ENCODE peak calls at places on chromosomes 2 and 18, in six cellular contexts. One of them, this sample, is unnamed.

GRCh38 chr18:13914170-13914569 is 1.2 kb downstream of the MC2R start:
- DNase-seq in hypothalamus: no peak
- DNase-seq in stimulated activated CD8-positive, alpha-beta memory T cell treated with anti-CD3 and anti-CD28 coated beads, Interleukin-4, amount 100 ng/mL, for 1 hour: no peak
- DNase-seq in SK-N-DZ: no peak
- DNase-seq in mesothelial cell of epicardium: no peak
- DNase-seq in GM23338: no peak
- DNase-seq in this sample: no peak

GRCh38 chr2:239467956-239468490 is 67.2 kb upstream of the HDAC4 start:
- DNase-seq in stimulated activated CD8-positive, alpha-beta memory T cell treated with anti-CD3 and anti-CD28 coated beads, Interleukin-4, amount 100 ng/mL, for 1 hour: no peak
- DNase-seq in mesothelial cell of epicardium: no peak
- DNase-seq in GM23338: no peak
- DNase-seq in hypothalamus: no peak
- DNase-seq in SK-N-DZ: no peak
- DNase-seq in this sample: no peak

GRCh38 chr18:48947583-48947982 is 3.2 kb downstream of the SMAD7 start:
- DNase-seq in stimulated activated CD8-positive, alpha-beta memory T cell treated with anti-CD3 and anti-CD28 coated beads, Interleukin-4, amount 100 ng/mL, for 1 hour: no peak
- DNase-seq in mesothelial cell of epicardium: no peak
- DNase-seq in hypothalamus: peak; percentile 25
- DNase-seq in GM23338: no peak
- DNase-seq in SK-N-DZ: no peak
- DNase-seq in this sample: no peak

GRCh38 chr2:26581266-26581990 is 59.7 kb downstream of the CIB4 start:
- DNase-seq in GM23338: no peak
- DNase-seq in SK-N-DZ: no peak
- DNase-seq in mesothelial cell of epicardium: no peak
- DNase-seq in hypothalamus: no peak
- DNase-seq in stimulated activated CD8-positive, alpha-beta memory T cell treated with anti-CD3 and anti-CD28 coated beads, Interleukin-4, amount 100 ng/mL, for 1 hour: no peak
- DNase-seq in this sample: no peak

GRCh38 chr2:127569274-127570065 is 34.0 kb downstream of the MYO7B start:
- DNase-seq in mesothelial cell of epicardium: no peak
- DNase-seq in hypothalamus: no peak
- DNase-seq in GM23338: no peak
- DNase-seq in stimulated activated CD8-positive, alpha-beta memory T cell treated with anti-CD3 and anti-CD28 coated beads, Interleukin-4, amount 100 ng/mL, for 1 hour: no peak
- DNase-seq in SK-N-DZ: no peak
- DNase-seq in this sample: no peak

GRCh38 chr2:63163231-63163845 is 112.7 kb downstream of the OTX1 start:
- DNase-seq in SK-N-DZ: no peak
- DNase-seq in GM23338: peak; percentile 11
- DNase-seq in stimulated activated CD8-positive, alpha-beta memory T cell treated with anti-CD3 and anti-CD28 coated beads, Interleukin-4, amount 100 ng/mL, for 1 hour: no peak
- DNase-seq in hypothalamus: no peak
- DNase-seq in mesothelial cell of epicardium: no peak
- DNase-seq in this sample: no peak

GRCh38 chr2:74307720-74308119 is 35.5 kb downstream of the SLC4A5 start:
- DNase-seq in mesothelial cell of epicardium: no peak
- DNase-seq in GM23338: no peak
- DNase-seq in SK-N-DZ: no peak
- DNase-seq in hypothalamus: no peak
- DNase-seq in stimulated activated CD8-positive, alpha-beta memory T cell treated with anti-CD3 and anti-CD28 coated beads, Interleukin-4, amount 100 ng/mL, for 1 hour: no peak
- DNase-seq in this sample: no peak

GRCh38 chr18:34330308-34330707 is 105.6 kb upstream of the NOL4 start:
- DNase-seq in mesothelial cell of epicardium: no peak
- DNase-seq in hypothalamus: no peak
- DNase-seq in GM23338: no peak
- DNase-seq in SK-N-DZ: peak; percentile 40
- DNase-seq in stimulated activated CD8-positive, alpha-beta memory T cell treated with anti-CD3 and anti-CD28 coated beads, Interleukin-4, amount 100 ng/mL, for 1 hour: no peak
- DNase-seq in this sample: no peak

GRCh38 chr18:23300211-23300887 is 152.7 kb upstream of the RIOK3 start:
- DNase-seq in mesothelial cell of epicardium: no peak
- DNase-seq in GM23338: no peak
- DNase-seq in SK-N-DZ: no peak
- DNase-seq in stimulated activated CD8-positive, alpha-beta memory T cell treated with anti-CD3 and anti-CD28 coated beads, Interleukin-4, amount 100 ng/mL, for 1 hour: no peak
- DNase-seq in hypothalamus: no peak
- DNase-seq in this sample: no peak

GRCh38 chr2:226074391-226074790 is 674.9 kb downstream of the NYAP2 start:
- DNase-seq in hypothalamus: no peak
- DNase-seq in SK-N-DZ: no peak
- DNase-seq in stimulated activated CD8-positive, alpha-beta memory T cell treated with anti-CD3 and anti-CD28 coated beads, Interleukin-4, amount 100 ng/mL, for 1 hour: no peak
- DNase-seq in GM23338: no peak
- DNase-seq in mesothelial cell of epicardium: no peak
- DNase-seq in this sample: no peak

This sample was measured in cortex of kidney.